ENCODE peak calls at places on chromosomes 13 and 19, in nine cellular contexts. M is sigmoid colon; B is GM23248; T is CD8-positive, alpha-beta T cell; K is mammary epithelial cell; J is kidney epithelial cell; Y is GM12865; G is esophagus squamous epithelium; C is H1. W is an unnamed sample.

GRCh38 chr13:57633141-57633949 is 1.8 kb downstream of the PCDH17 start:
- DNase-seq in J (no peak), K (no peak), M (peak), Y (no peak), G (no peak), C (peak), B (peak), T (no peak), W (peak)

GRCh38 chr13:106033634-106034033 is 501.8 kb downstream of the EFNB2 start:
- DNase-seq in J (no peak), Y (no peak), B (peak), G (no peak), C (no peak), K (no peak), M (no peak), T (no peak), W (no peak)

GRCh38 chr19:12513531-12514061 is 29.0 kb upstream of the ZNF709 start:
- DNase-seq in J (no peak), G (no peak), T (no peak), B (no peak), C (no peak), M (no peak), Y (no peak), K (no peak), W (peak)

GRCh38 chr19:41364546-41365391 is 820 bp upstream of the B9D2 start:
- DNase-seq in J (no peak), M (no peak), C (no peak), Y (peak), T (no peak), B (no peak), K (no peak), G (no peak), W (peak)

GRCh38 chr13:111006508-111007031 is 91.7 kb upstream of the ANKRD10 start:
- DNase-seq in J (no peak), G (no peak), T (no peak), K (no peak), M (peak), Y (no peak), B (peak), C (no peak), W (peak)

GRCh38 chr13:111323549-111323948 is 3.1 kb downstream of the TEX29 start:
- DNase-seq in Y (no peak), G (no peak), M (peak), K (no peak), B (no peak), T (no peak), J (no peak), C (no peak), W (no peak)

GRCh38 chr13:93776936-93777335 is 550.3 kb downstream of the GPC6 start:
- DNase-seq in G (no peak), K (no peak), C (no peak), M (no peak), B (peak), Y (no peak), T (no peak), J (no peak), W (no peak)

GRCh38 chr19:5785423-5785822 is 877 bp upstream of the PRR22 start:
- DNase-seq in K (no peak), C (no peak), B (no peak), M (peak), G (no peak), Y (no peak), T (no peak), J (no peak), W (no peak)

GRCh38 chr13:98749501-98749900 is 3.0 kb downstream of the SLC15A1 start:
- DNase-seq in B (peak), K (no peak), Y (no peak), J (no peak), T (no peak), C (no peak), G (no peak), M (no peak), W (no peak)

GRCh38 chr13:31038834-31039552 is 106.5 kb downstream of the TEX26 start:
- DNase-seq in B (peak), M (no peak), T (no peak), J (peak), Y (peak), K (peak), G (no peak), C (no peak), W (no peak)

GRCh38 chr13:75881109-75881775 is 245.1 kb downstream of the LMO7 start:
- DNase-seq in T (no peak), J (no peak), Y (no peak), B (no peak), M (no peak), K (no peak), C (no peak), G (no peak), W (no peak)

GRCh38 chr13:103694033-103694432 is 627.8 kb upstream of the SLC10A2 start:
- DNase-seq in T (no peak), K (no peak), G (no peak), J (no peak), C (no peak), M (no peak), B (no peak), Y (no peak), W (no peak)

GRCh38 chr19:47446534-47447469 is 24.9 kb downstream of the SLC8A2 start:
- DNase-seq in M (no peak), B (peak), T (no peak), C (peak), J (no peak), Y (no peak), K (peak), G (no peak), W (peak)

GRCh38 chr19:51448011-51448744 is 10.1 kb downstream of the SIGLEC8 start:
- DNase-seq in G (no peak), K (no peak), T (no peak), Y (peak), M (no peak), C (no peak), B (no peak), J (no peak), W (no peak)

GRCh38 chr19:56193981-56194380 is 3.6 kb downstream of the ZSCAN5B start:
- DNase-seq in J (no peak), B (no peak), K (no peak), M (no peak), C (no peak), Y (no peak), G (no peak), T (no peak), W (no peak)

GRCh38 chr19:1213391-1214286 is 8.1 kb downstream of the STK11 start:
- DNase-seq in C (no peak), J (no peak), G (no peak), T (no peak), K (peak), M (peak), Y (peak), B (peak), W (peak)

GRCh38 chr19:50415661-50416033 is 3.1 kb upstream of the SPIB start:
- DNase-seq in M (no peak), C (no peak), T (no peak), G (peak), J (no peak), K (no peak), Y (peak), B (no peak), W (peak)

GRCh38 chr19:31340059-31341025 is 8.9 kb downstream of the TSHZ3 start:
- DNase-seq in G (no peak), J (no peak), Y (no peak), T (no peak), C (peak), M (no peak), K (peak), B (peak), W (no peak)

DNA sequence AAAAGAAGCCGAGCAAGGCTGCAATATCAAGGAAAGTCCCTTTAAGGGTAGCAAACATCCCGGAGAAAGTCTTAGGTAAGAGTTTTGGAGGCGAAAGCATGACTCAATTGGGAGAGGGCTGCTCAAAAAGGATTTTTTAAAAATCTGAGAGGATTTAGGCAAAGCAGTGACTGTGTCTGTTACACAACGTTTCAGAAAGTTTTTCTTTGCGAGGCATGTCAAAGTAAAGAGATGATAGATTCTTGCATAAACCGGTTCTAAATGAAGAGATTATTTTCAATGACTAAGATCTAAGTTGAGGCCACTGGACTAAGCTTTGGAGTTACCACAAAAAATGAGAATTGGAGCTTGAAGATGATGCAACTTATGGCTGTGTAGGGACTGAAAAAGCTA is 43.7 kb upstream of the ENOX1 start:
- DNase-seq in G (no peak), T (no peak), C (no peak), J (no peak), M (no peak), B (peak), K (peak), Y (no peak), W (no peak)
- H3K4me3 ChIP-seq in G (no peak), T (no peak), C (no peak), J (no peak), M (no peak), B (peak), K (no peak), Y (no peak), W (no peak)

DNA sequence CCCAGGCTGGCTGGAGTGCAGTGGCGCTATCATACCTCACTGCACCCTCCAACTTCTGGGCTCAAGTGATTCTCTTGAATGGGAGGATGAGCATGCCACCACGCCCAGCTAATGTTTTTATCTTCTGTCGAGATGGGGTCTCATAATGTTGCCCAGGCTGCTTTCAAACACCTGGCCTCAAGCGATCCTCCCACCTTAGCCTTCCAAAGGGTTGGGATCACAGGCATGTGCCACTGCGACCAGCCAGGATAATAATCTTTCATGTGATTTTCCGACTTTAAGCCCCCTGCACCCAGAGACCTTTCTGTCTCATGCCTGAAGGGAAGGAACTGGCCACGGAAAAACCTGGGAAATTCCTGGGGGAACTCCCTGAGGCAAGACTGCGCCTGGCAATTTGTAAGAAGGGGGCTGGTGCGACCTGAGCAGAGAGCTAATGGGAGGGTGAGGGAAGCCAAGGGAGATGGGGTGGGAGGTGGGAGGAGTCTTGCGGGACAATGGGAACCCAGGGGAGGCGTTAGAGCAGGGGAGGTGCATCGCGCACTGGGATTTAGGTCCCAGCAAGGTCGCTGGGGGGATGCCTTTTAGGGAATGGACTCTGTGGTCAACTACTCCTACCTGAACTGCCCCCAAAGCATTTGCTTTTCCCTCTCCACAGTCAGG is 1.2 kb upstream of the CCDC124 start:
- DNase-seq in K (peak), G (no peak), J (no peak), B (no peak), M (no peak), C (peak), Y (peak), T (no peak), W (no peak)
- H3K4me3 ChIP-seq in K (no peak), G (peak), J (no peak), B (peak), M (peak), C (no peak), Y (peak), T (no peak), W (peak)

DNA sequence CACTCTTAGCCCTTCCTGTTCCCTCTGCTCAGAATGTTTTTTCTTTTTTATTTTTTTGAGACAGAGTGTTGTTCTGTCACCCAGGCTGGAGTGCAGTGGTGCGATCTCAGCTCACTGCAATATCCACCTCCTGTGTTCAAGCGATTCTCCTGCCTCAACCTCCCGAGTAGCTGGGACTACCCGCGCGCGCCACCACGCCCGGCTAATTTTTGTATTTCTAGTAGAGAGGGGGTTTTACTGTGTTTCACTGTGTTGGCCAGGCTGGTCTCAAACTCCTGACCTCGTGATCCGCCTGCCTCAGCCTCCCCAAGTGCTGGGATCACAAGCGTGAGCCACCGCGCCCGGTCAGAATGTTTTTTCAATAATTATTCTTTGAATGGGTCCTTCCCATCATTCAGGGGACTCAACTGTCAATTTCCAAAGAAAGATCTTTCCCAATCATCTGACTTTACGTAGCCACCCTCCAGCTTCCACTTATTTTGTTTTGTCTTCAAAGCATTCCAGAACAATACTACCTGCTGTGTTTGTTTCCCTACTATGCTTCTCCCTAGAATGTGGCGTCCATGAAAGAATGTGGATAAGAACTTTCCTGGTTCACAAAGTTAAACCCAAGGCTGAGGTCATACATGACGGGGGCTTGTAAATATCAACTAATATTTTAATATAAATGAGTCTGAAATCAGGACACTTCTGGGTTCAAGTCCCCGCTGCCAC is 1.2 kb downstream of the NDUFA7 start:
- DNase-seq in G (no peak), K (no peak), Y (no peak), J (no peak), T (no peak), B (no peak), C (no peak), M (no peak), W (no peak)
- H3K4me3 ChIP-seq in G (peak), K (peak), Y (peak), J (peak), T (no peak), B (peak), C (peak), M (peak), W (peak)

DNA sequence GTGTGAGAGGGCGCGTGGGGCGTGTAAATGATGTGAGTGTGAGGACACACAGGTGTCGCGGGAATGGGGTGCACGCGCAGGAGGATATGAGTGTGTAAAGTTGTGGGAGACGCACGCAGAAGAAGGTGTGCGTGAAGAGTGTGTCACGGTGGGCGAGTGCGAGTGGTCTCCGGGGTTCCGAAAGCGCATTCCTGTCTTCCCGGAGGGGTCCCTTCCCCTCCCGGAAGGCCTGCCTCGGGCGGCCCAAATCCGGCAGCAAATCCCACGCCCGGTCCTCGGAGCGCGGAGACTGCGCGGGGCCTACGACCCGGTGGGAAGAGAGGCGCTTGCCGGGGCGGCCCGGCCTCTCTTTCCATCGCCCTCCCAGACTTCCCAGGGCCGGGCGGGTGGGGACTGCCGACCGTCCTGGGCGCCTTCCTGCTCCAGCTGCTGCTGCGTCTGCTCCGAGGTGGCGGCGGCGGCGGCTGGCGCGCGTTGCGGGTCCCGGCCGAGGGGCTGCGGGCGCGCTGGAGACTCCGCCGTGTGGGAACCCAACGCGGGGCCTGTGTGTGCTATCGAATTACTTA is 2.1 kb downstream of the ZIC5 start:
- DNase-seq in M (no peak), J (no peak), T (no peak), C (no peak), K (no peak), G (no peak), Y (no peak), B (no peak), W (no peak)
- H3K4me3 ChIP-seq in M (no peak), J (no peak), T (peak), C (peak), K (no peak), G (no peak), Y (no peak), B (no peak), W (peak)

GRCh38 chr19:35066691-35067563 is 25.4 kb downstream of the HPN start:
- DNase-seq in Y (peak), M (peak), C (peak), K (peak), G (peak), B (peak), J (no peak), T (peak), W (peak)
- H3K4me3 ChIP-seq in Y (no peak), M (no peak), C (peak), K (no peak), G (no peak), B (no peak), J (no peak), T (no peak), W (no peak)

W was measured in testis.